ENCODE peak calls at places on chromosomes 11 and 22, in four cellular contexts. Z, A, L and D are unnamed samples.

GRCh38 chr11:11157201-11157600 is 195.8 kb downstream of the CSNK2A3 start:
- DNase-seq in Z (no peak), A (no peak), L (peak; percentile 65), D (peak; percentile 73)

GRCh38 chr11:76795285-76795935 is 12.3 kb downstream of the TSKU start:
- DNase-seq in Z (no peak), A (peak; percentile 22), L (no peak), D (no peak)

GRCh38 chr11:62444271-62444833 is 25.5 kb downstream of the SCGB1A1 start:
- DNase-seq in Z (no peak), A (peak; percentile 30), L (no peak), D (peak; percentile 39)

GRCh38 chr22:24290459-24290858 is 19.8 kb downstream of the SPECC1L start:
- DNase-seq in Z (no peak), A (no peak), L (no peak), D (no peak)

GRCh38 chr11:2517386-2518064 is 72.7 kb downstream of the KCNQ1 start:
- DNase-seq in Z (peak; percentile 8), A (peak; percentile 16), L (no peak), D (peak; percentile 3)

GRCh38 chr11:78564037-78564888 is 10.4 kb downstream of the NARS2 start:
- DNase-seq in Z (peak; percentile 34), A (no peak), L (peak; percentile 81), D (no peak)

GRCh38 chr11:86954288-86955110 is 696 bp downstream of the FZD4 start:
- DNase-seq in Z (peak; percentile 77), A (no peak), L (no peak), D (peak; percentile 40)

GRCh38 chr22:38758276-38758945 is 2.6 kb upstream of the SUN2 start:
- DNase-seq in Z (no peak), A (no peak), L (no peak), D (no peak)

GRCh38 chr22:43897751-43898261 is 6.0 kb upstream of the PNPLA5 start:
- DNase-seq in Z (no peak), A (no peak), L (no peak), D (no peak)

GRCh38 chr11:57216463-57216862 is 20.6 kb downstream of the APLNR start:
- DNase-seq in Z (no peak), A (no peak), L (no peak), D (no peak)